ENCODE peak calls at places on chromosomes 3 and 15, in ten cellular contexts. One of them, this sample, is unnamed.
A peak's percentile ranks its signal among the peaks of the same experiment; 100 is the strongest.

GRCh38 chr3:184616416-184616815 is 54.8 kb downstream of the EPHB3 start:
- DNase-seq in breast epithelium: no peak
- DNase-seq in HCT116: no peak
- DNase-seq in GM12878: no peak
- DNase-seq in HepG2: no peak
- DNase-seq in H1: no peak
- DNase-seq in K562: no peak
- DNase-seq in HL-60: no peak
- DNase-seq in stomach: no peak
- DNase-seq in transverse colon: no peak
- DNase-seq in this sample: no peak

GRCh38 chr3:171811059-171811912 is 1.0 kb upstream of the PLD1 start:
- DNase-seq in HCT116: no peak
- DNase-seq in breast epithelium: no peak
- DNase-seq in HepG2: peak; percentile 76
- DNase-seq in H1: no peak
- DNase-seq in K562: peak; percentile 69
- DNase-seq in HL-60: peak; percentile 71
- DNase-seq in GM12878: no peak
- DNase-seq in stomach: no peak
- DNase-seq in transverse colon: no peak
- DNase-seq in this sample: peak; percentile 83

GRCh38 chr15:38650384-38650783 is 85.8 kb upstream of the RASGRP1 start:
- DNase-seq in breast epithelium: no peak
- DNase-seq in transverse colon: no peak
- DNase-seq in HepG2: no peak
- DNase-seq in HCT116: no peak
- DNase-seq in K562: no peak
- DNase-seq in HL-60: no peak
- DNase-seq in stomach: no peak
- DNase-seq in GM12878: no peak
- DNase-seq in H1: no peak
- DNase-seq in this sample: no peak

GRCh38 chr3:63135362-63135761 is 142.7 kb upstream of the SYNPR start:
- DNase-seq in K562: no peak
- DNase-seq in HL-60: no peak
- DNase-seq in stomach: no peak
- DNase-seq in transverse colon: no peak
- DNase-seq in HepG2: no peak
- DNase-seq in breast epithelium: no peak
- DNase-seq in H1: no peak
- DNase-seq in GM12878: no peak
- DNase-seq in HCT116: no peak
- DNase-seq in this sample: no peak

GRCh38 chr15:68507447-68507846 is 71.3 kb upstream of the CORO2B start:
- DNase-seq in breast epithelium: no peak
- DNase-seq in H1: peak; percentile 19
- DNase-seq in HepG2: no peak
- DNase-seq in transverse colon: no peak
- DNase-seq in stomach: no peak
- DNase-seq in HL-60: no peak
- DNase-seq in GM12878: no peak
- DNase-seq in K562: no peak
- DNase-seq in HCT116: no peak
- DNase-seq in this sample: no peak

GRCh38 chr3:58049143-58049785 is 41.0 kb downstream of the FLNB start:
- DNase-seq in HCT116: peak; percentile 95
- DNase-seq in HL-60: no peak
- DNase-seq in GM12878: no peak
- DNase-seq in transverse colon: no peak
- DNase-seq in HepG2: peak; percentile 98
- DNase-seq in stomach: peak; percentile 56
- DNase-seq in K562: peak; percentile 45
- DNase-seq in H1: peak; percentile 56
- DNase-seq in breast epithelium: peak; percentile 68
- DNase-seq in this sample: peak; percentile 89

GRCh38 chr3:173823911-173824460 is 426.4 kb downstream of the NLGN1 start:
- DNase-seq in transverse colon: no peak
- DNase-seq in GM12878: no peak
- DNase-seq in H1: no peak
- DNase-seq in HCT116: no peak
- DNase-seq in breast epithelium: no peak
- DNase-seq in K562: no peak
- DNase-seq in HepG2: no peak
- DNase-seq in stomach: no peak
- DNase-seq in HL-60: no peak
- DNase-seq in this sample: no peak

GRCh38 chr15:82133251-82133650 is 87.4 kb upstream of the MEX3B start:
- DNase-seq in HL-60: no peak
- DNase-seq in stomach: no peak
- DNase-seq in HCT116: no peak
- DNase-seq in GM12878: no peak
- DNase-seq in HepG2: no peak
- DNase-seq in breast epithelium: no peak
- DNase-seq in H1: no peak
- DNase-seq in transverse colon: no peak
- DNase-seq in K562: no peak
- DNase-seq in this sample: no peak

GRCh38 chr3:197306374-197307086 is 8.1 kb upstream of the DLG1 start:
- DNase-seq in HL-60: no peak
- DNase-seq in HCT116: no peak
- DNase-seq in K562: no peak
- DNase-seq in transverse colon: no peak
- DNase-seq in HepG2: peak; percentile 77
- DNase-seq in stomach: no peak
- DNase-seq in breast epithelium: no peak
- DNase-seq in H1: no peak
- DNase-seq in GM12878: no peak
- DNase-seq in this sample: no peak

GRCh38 chr15:73628976-73629854 is 4.0 kb downstream of the NPTN start:
- DNase-seq in HepG2: peak; percentile 74
- DNase-seq in stomach: no peak
- DNase-seq in HCT116: no peak
- DNase-seq in GM12878: no peak
- DNase-seq in HL-60: peak; percentile 35
- DNase-seq in breast epithelium: no peak
- DNase-seq in H1: no peak
- DNase-seq in transverse colon: no peak
- DNase-seq in K562: no peak
- DNase-seq in this sample: no peak

GRCh38 chr15:50256188-50257041 is 9.1 kb downstream of the HDC start:
- DNase-seq in transverse colon: no peak
- DNase-seq in breast epithelium: no peak
- DNase-seq in H1: peak; percentile 16
- DNase-seq in HL-60: no peak
- DNase-seq in K562: peak; percentile 37
- DNase-seq in HepG2: no peak
- DNase-seq in stomach: no peak
- DNase-seq in HCT116: peak; percentile 18
- DNase-seq in GM12878: no peak
- DNase-seq in this sample: no peak

DNA sequence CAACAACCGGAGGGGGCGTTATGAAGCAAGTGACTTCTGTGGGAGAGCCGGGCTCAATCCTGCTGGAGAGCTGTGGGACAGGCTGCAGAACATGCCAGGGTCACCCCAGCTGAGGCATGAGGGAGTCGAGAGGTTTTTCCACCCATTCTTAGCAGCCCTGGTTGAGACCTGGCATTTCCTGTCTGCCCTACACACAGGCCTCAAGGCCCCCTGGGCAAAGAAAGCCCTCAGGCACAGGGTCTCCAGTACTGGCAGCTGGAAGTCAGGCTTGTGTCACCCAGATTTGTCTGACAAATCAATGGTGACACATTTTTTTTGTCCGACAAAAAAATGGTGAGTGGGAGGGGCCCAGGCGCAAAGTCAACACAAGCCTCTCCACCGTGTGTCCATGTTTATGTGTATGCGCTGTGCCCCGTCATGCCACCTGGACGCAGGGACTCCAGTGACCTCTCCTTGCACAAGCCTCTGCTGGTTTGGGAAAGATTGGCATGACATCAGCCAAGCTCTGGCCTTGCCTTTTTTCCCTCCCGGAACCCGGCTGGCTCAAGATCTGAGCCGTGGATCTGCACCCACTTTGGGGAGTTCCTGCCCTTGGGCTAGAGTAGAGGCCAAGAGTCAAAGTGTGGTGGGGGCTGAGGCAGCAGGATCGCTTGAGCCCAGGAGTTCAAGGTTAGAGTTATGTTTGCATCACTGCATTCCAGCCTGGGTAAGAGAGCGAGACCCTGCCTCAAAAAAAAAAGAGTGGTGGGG is 20.8 kb upstream of the ALAS1 start:
- DNase-seq in HepG2: peak; percentile 86
- DNase-seq in transverse colon: no peak
- DNase-seq in H1: no peak
- DNase-seq in HCT116: no peak
- DNase-seq in K562: no peak
- DNase-seq in stomach: peak; percentile 72
- DNase-seq in breast epithelium: peak; percentile 58
- DNase-seq in GM12878: no peak
- DNase-seq in HL-60: no peak
- DNase-seq in this sample: no peak
- TF ChIP-seq POLR2AphosphoS5 in HepG2: no peak
- TF ChIP-seq POLR2AphosphoS5 in transverse colon: no peak
- TF ChIP-seq POLR2AphosphoS5 in H1: no peak
- TF ChIP-seq POLR2AphosphoS5 in HCT116: no peak
- TF ChIP-seq POLR2AphosphoS5 in K562: no peak
- TF ChIP-seq POLR2AphosphoS5 in stomach: peak; percentile 30
- TF ChIP-seq POLR2AphosphoS5 in breast epithelium: no peak
- TF ChIP-seq POLR2AphosphoS5 in GM12878: no peak
- TF ChIP-seq POLR2AphosphoS5 in HL-60: no peak
- TF ChIP-seq POLR2AphosphoS5 in this sample: no peak

DNA sequence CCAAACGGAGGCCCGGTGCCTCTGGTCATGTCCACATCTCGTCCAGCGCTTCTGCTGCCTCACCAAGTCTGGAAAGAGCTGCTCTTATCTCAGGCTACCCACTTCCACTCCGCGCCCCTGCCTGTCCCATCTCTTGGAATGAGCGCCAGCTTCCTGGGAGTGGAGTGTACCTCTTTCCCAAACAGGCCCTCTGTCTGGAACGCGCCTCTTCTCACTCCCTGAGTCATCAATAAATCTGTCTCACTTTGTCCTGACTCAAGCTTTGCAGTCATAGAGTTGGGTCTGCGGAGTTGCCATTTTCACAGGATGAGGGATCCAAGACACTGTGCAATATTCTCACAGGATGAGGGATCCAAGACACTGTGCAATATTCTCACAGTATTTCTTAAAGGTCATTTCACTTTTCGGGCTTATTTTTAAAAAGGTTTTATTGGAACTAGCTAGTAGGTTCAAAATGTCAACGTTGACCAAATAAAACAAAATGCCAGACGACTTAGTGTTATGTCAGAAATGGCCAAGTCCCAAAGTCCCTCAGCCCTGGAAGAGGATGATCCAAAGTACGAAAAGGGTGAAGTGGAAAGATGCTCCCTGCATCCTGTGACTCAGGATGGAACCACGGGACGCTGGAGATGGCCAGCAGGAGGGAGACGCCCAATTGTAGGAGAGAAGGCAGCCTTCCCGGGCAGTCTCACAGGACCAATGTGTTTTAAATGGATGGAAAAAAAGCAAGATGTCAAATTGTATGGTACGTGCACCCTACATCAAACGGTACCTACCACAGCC is 81.1 kb downstream of the CHSY1 start:
- DNase-seq in HCT116: no peak
- DNase-seq in H1: no peak
- DNase-seq in stomach: no peak
- DNase-seq in K562: no peak
- DNase-seq in transverse colon: no peak
- DNase-seq in HepG2: no peak
- DNase-seq in breast epithelium: no peak
- DNase-seq in GM12878: no peak
- DNase-seq in HL-60: no peak
- DNase-seq in this sample: no peak
- TF ChIP-seq POLR2AphosphoS5 in HCT116: no peak
- TF ChIP-seq POLR2AphosphoS5 in H1: no peak
- TF ChIP-seq POLR2AphosphoS5 in stomach: peak; percentile 36
- TF ChIP-seq POLR2AphosphoS5 in K562: no peak
- TF ChIP-seq POLR2AphosphoS5 in transverse colon: no peak
- TF ChIP-seq POLR2AphosphoS5 in HepG2: no peak
- TF ChIP-seq POLR2AphosphoS5 in breast epithelium: no peak
- TF ChIP-seq POLR2AphosphoS5 in GM12878: no peak
- TF ChIP-seq POLR2AphosphoS5 in HL-60: no peak
- TF ChIP-seq POLR2AphosphoS5 in this sample: no peak

DNA sequence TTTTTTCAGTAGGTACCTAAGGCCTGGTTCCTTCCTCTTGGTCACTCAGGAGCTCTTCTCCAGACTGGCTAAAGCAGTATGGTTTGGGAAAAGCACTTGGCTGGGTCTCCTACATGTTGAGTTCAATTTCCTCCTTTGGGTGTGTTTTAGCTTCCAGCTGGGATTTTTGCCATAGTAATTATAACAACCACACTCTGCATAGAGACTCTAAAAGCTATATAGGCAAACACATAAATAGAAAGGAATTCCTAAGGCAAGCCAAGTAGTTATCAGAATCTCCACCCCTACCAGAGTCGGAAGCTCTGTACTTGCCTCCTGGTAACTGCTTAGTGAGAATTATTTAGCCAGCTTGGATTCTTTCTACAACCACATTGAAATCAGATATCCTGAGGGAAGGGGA is 48.6 kb downstream of the FOXL2 start:
- DNase-seq in HCT116: no peak
- DNase-seq in K562: no peak
- DNase-seq in H1: no peak
- DNase-seq in HepG2: no peak
- DNase-seq in breast epithelium: no peak
- DNase-seq in HL-60: no peak
- DNase-seq in GM12878: no peak
- DNase-seq in transverse colon: no peak
- DNase-seq in stomach: no peak
- DNase-seq in this sample: no peak
- TF ChIP-seq POLR2AphosphoS5 in HCT116: no peak
- TF ChIP-seq POLR2AphosphoS5 in K562: no peak
- TF ChIP-seq POLR2AphosphoS5 in H1: no peak
- TF ChIP-seq POLR2AphosphoS5 in HepG2: no peak
- TF ChIP-seq POLR2AphosphoS5 in breast epithelium: no peak
- TF ChIP-seq POLR2AphosphoS5 in HL-60: no peak
- TF ChIP-seq POLR2AphosphoS5 in GM12878: no peak
- TF ChIP-seq POLR2AphosphoS5 in transverse colon: no peak
- TF ChIP-seq POLR2AphosphoS5 in stomach: peak; percentile 25
- TF ChIP-seq POLR2AphosphoS5 in this sample: no peak

DNA sequence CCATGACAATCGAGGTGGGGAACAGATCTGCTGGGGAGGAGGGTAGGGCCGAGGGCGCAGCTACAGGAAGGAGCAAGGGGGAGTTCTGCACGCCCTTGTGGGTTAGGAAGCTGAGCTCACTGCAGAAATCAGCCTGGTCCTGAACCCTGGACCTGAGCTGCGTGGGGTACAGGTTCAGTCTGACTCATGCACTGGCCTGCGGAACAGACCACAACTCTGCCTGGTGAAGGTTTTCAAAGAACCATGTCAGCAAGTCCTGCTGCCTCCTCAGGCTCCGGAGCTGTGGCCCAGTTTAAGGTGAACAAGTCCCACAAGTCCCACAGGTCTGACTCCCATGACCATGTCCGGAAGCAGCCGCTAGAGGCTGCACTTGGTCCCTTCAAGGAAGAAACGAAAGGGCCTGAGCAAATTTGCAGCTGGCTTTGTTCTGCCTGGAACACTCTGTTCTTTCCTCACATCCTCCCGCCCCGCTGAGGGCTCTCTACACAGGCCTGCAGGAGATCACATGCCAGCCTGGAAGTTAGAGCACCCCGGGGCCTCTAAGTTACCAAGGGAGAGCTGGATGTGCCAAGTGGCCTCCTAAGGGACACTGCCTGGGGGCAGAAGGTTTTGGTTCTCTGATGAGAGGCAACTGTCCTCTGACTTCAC is 49.3 kb upstream of the AKAP13 start:
- DNase-seq in H1: peak; percentile 77
- DNase-seq in breast epithelium: peak; percentile 83
- DNase-seq in stomach: peak; percentile 92
- DNase-seq in GM12878: peak; percentile 90
- DNase-seq in HL-60: peak; percentile 86
- DNase-seq in transverse colon: peak; percentile 95
- DNase-seq in K562: peak; percentile 59
- DNase-seq in HepG2: peak; percentile 88
- DNase-seq in HCT116: peak; percentile 82
- DNase-seq in this sample: peak; percentile 89
- TF ChIP-seq POLR2AphosphoS5 in H1: no peak
- TF ChIP-seq POLR2AphosphoS5 in breast epithelium: peak; percentile 64
- TF ChIP-seq POLR2AphosphoS5 in stomach: peak; percentile 90
- TF ChIP-seq POLR2AphosphoS5 in GM12878: no peak
- TF ChIP-seq POLR2AphosphoS5 in HL-60: no peak
- TF ChIP-seq POLR2AphosphoS5 in transverse colon: peak; percentile 89
- TF ChIP-seq POLR2AphosphoS5 in K562: no peak
- TF ChIP-seq POLR2AphosphoS5 in HepG2: no peak
- TF ChIP-seq POLR2AphosphoS5 in HCT116: no peak
- TF ChIP-seq POLR2AphosphoS5 in this sample: peak; percentile 62